ENCODE peak calls at places on chromosomes 1 and 21, in four cellular contexts. J is left lung, T is cardiac fibroblast, P is A549. Y is an unnamed sample.

GRCh38 chr1:200979574-200980451 is 43.7 kb downstream of the KIF21B start:
- DNase-seq in J (peak), T (peak), P (peak), Y (peak)

GRCh38 chr1:175840787-175841186 is 97.4 kb upstream of the TNR start:
- DNase-seq in J (no peak), T (no peak), P (no peak), Y (no peak)

GRCh38 chr1:167409183-167409582 is 109.1 kb downstream of the CD247 start:
- DNase-seq in J (no peak), T (no peak), P (no peak), Y (no peak)

GRCh38 chr1:161074676-161075368 is 5.1 kb upstream of the ARHGAP30 start:
- DNase-seq in J (no peak), T (no peak), P (no peak), Y (no peak)

GRCh38 chr1:113751114-113751513 is 8.2 kb downstream of the PHTF1 start:
- DNase-seq in J (no peak), T (no peak), P (no peak), Y (no peak)

GRCh38 chr1:245060684-245061374 is 94.0 kb upstream of the KIF26B start:
- DNase-seq in J (no peak), T (peak), P (no peak), Y (peak)

GRCh38 chr1:145997156-145998023 is 1.0 kb upstream of the TXNIP start:
- DNase-seq in J (no peak), T (no peak), P (no peak), Y (no peak)

GRCh38 chr21:34989337-34990151 is 59.6 kb downstream of the RUNX1 start:
- DNase-seq in J (no peak), T (no peak), P (no peak), Y (no peak)

GRCh38 chr1:157993179-157994080 is at the start of gene KIRREL1:
- DNase-seq in J (peak), T (peak), P (no peak), Y (peak)

GRCh38 chr1:203420220-203420705 is 55.3 kb upstream of the PRELP start:
- DNase-seq in J (no peak), T (no peak), P (no peak), Y (no peak)

GRCh38 chr1:211213702-211214101 is 45.5 kb upstream of the RCOR3 start:
- DNase-seq in J (no peak), T (no peak), P (no peak), Y (no peak)

GRCh38 chr21:33231526-33231925 is 1.8 kb downstream of the IFNAR2 start:
- DNase-seq in J (no peak), T (no peak), P (no peak), Y (no peak)

GRCh38 chr1:220221269-220221668 is 51.0 kb downstream of the RAB3GAP2 start:
- DNase-seq in J (no peak), T (no peak), P (no peak), Y (no peak)

GRCh38 chr1:24770891-24771290 is 25.6 kb downstream of the CLIC4 start:
- DNase-seq in J (no peak), T (peak), P (no peak), Y (peak)

DNA sequence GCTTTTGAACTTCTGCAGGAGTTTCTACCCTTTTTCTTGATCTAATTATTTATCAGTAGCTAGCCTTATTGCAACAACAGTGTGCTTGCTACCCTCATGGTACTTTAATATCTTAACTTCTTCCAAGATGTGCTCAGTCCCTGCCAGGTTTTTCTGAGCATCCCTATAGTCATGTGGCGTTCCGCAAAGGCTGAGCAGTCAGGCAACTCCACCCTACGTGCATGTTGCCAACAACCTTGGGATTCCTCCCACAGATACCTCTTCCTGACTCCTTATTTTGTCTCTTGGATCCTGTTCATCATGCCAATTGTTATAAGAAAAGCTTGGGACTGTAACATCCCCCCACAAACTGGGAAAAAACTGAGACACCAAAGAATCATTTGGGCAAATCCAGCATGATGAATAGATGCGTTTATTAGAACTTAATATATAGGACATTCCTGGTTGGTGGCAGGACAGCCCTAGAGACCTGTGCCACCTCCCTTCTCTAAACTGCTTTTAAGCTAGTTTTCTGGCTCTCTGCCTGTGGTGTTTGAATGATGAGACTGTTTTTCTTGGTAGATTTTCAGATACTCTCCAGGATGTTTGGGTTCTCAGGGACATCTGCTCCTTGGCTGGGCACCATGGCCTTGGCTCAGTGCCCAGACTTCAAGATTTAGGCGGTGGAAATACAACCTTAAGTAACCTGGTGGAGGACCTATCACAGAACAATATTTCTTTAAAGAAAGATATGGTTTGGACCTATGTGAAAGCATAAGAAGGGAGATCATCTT is 27.1 kb upstream of the KCTD3 start:
- DNase-seq in J (no peak), T (peak), P (no peak), Y (peak)
- H3K4me3 ChIP-seq in J (no peak), T (no peak), P (no peak), Y (no peak)

DNA sequence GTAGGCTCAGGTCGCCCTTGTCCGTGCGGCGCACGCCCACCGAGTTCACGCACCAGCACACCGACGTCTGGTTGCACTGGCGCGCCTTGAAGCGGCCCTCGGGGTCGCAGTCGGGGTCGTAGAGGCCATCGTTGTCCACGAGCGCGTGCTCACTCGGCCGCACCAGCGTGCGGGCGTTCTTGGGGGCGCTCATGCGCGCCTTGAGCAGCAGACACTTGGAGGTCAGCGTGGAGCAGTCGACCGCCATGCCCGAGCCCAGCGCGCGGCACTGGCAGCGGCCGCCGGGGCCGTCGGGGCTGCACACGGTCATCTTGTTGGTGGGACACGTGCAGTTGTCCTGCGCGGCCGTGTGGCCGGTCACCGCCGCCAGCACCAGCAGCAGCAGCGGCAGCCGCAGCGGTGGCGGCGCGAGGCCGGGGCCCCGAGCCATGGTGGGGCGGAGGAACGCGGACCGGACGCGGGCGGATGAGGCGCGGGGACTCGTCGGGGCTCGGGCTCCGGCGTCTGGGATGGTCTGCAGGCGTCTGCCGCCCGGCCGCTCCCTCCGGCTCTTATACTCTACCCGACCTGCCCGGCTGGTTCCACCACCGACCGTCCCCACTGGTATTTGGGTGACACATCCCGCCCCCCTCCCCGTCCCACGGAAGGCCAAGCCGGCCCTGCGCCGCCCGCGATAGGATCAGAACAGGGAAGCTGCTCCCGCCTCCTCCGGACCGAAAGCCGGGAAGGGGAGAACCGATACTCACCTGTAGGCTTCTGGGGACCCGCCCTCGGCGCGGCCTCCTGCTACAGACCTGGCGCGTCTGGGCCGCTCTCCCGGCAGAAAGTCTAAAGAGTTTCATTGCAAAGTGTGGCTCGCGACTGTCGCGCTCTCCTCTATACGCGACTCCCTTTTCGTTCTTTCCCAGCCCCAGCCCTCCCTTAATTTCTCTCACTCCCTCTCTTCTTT is at the start of gene TACSTD2:
- DNase-seq in J (peak), T (no peak), P (no peak), Y (no peak)
- H3K4me3 ChIP-seq in J (peak), T (peak), P (no peak), Y (peak)

GRCh38 chr1:181016563-181016962 is 6.1 kb downstream of the STX6 start:
- DNase-seq in J (no peak), T (no peak), P (no peak), Y (no peak)

GRCh38 chr1:181012203-181012520 is 10.5 kb downstream of the STX6 start:
- DNase-seq in J (no peak), T (no peak), P (no peak), Y (no peak)

GRCh38 chr1:181015258-181015630 is 7.4 kb downstream of the STX6 start:
- DNase-seq in J (no peak), T (no peak), P (no peak), Y (peak)

GRCh38 chr1:181013144-181013543 is 9.5 kb downstream of the STX6 start:
- DNase-seq in J (peak), T (peak), P (no peak), Y (peak)

DNA sequence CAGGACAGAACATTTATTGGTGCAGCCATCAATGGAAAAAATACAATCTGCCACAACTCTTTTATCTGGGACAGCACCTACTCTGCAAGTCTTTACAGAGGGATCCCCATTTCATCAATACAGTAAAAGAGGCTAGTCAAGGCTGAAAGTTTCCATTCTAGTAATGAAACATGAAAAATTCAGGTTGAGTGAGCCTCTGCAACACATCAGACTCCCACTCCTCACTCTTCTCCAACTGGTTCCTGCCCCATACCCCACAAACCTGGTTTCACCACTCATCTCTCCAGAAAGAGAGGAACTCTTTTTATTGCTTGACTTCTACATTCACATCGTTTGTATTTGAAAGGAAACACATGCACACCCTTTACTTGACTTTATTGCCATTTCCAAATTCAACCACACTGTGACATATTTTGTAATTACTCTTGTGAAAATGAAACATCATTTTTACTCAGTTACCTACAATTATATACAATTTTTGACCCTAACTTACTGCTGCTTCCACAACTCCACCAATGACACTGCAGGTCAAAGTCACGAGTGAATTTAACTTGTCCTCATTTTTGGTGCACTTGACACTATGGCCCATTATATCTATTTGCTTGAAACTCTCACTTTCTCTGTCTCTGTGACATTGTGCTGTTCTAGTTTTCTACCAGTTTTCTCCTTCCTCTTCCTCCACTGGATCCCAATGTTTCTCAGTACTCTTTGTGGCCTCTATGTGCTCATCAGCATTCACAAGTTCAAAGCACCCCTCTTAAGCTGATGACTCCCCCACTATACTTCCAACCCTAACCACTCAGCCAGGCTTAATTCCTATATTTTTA is 8.0 kb downstream of the STX6 start:
- DNase-seq in J (no peak), T (no peak), P (no peak), Y (no peak)
- H3K4me3 ChIP-seq in J (no peak), T (no peak), P (no peak), Y (no peak)

GRCh38 chr1:154559496-154559950 is 1.1 kb upstream of the UBE2Q1 start:
- DNase-seq in J (peak), T (peak), P (peak), Y (peak)
- H3K4me3 ChIP-seq in J (peak), T (peak), P (peak), Y (peak)